ENCODE peak calls at places on chromosomes 3 and 15, in nine cellular contexts. S is OCI-M1; C is H7; N is NCI-H2171 treated with DMSO at 0.1 percent for 48 hours; B is NCI-H1417; J is stimulated activated CD4-positive, alpha-beta T cell treated with anti-CD3 and anti-CD28 coated beads, Interleukin-2, amount 100 ng/mL, for 4 hours; H is T-cell; X is A172; M is CD8-positive, alpha-beta T cell. T is an unnamed sample.

GRCh38 chr15:50257924-50258323 is 7.6 kb downstream of the HDC start:
- DNase-seq in X (peak; percentile 46), J (no peak), B (no peak), H (no peak), S (peak; percentile 47), M (no peak), N (no peak), C (no peak), T (no peak)

GRCh38 chr3:108024146-108024836 is 66.5 kb downstream of the CD47 start:
- DNase-seq in H (no peak), M (no peak), X (peak; percentile 57), S (no peak), C (no peak), N (no peak), B (no peak), J (no peak), T (no peak)

GRCh38 chr15:39501366-39501765 is 79.5 kb upstream of the THBS1 start:
- DNase-seq in X (no peak), H (no peak), J (no peak), C (no peak), M (no peak), S (no peak), N (no peak), B (no peak), T (no peak)

GRCh38 chr3:36302626-36303025 is 77.7 kb upstream of the STAC start:
- DNase-seq in S (no peak), M (no peak), C (no peak), B (no peak), N (no peak), X (no peak), H (no peak), J (no peak), T (no peak)

GRCh38 chr15:43134157-43134637 is 811 bp downstream of the TMEM62 start:
- DNase-seq in S (no peak), H (no peak), N (peak; percentile 44), X (peak; percentile 6), M (no peak), B (no peak), J (no peak), C (no peak), T (no peak)

GRCh38 chr3:176697284-176697889 is 499.9 kb downstream of the TBL1XR1 start:
- DNase-seq in S (peak; percentile 3), M (no peak), H (no peak), C (peak; percentile 13), N (no peak), J (no peak), B (no peak), X (no peak), T (no peak)

GRCh38 chr3:64863811-64864210 is 176.0 kb upstream of the ADAMTS9 start:
- DNase-seq in C (no peak), H (no peak), X (no peak), B (no peak), J (no peak), M (no peak), N (no peak), S (no peak), T (no peak)

GRCh38 chr15:73900129-73900712 is 26.0 kb upstream of the LOXL1 start:
- DNase-seq in B (no peak), M (no peak), C (no peak), S (no peak), X (peak; percentile 37), H (no peak), J (no peak), N (no peak), T (no peak)